ENCODE peak calls at places on chromosomes 5 and 9, in nine cellular contexts. One of them, this sample, is unnamed. For H3K36me3 and H3K27me3, the result is how much of the 10 kb centered on the place peaks cover.

GRCh38 chr9:95592931-95593330 is 76.2 kb upstream of the PTCH1 start:
- DNase-seq in stomach: no peak
- DNase-seq in GM23338: no peak
- DNase-seq in heart right ventricle: no peak
- DNase-seq in ovary: no peak
- DNase-seq in K562: no peak
- DNase-seq in iPS DF 6.9: no peak
- DNase-seq in hepatocyte: no peak
- DNase-seq in CD8-positive, alpha-beta T cell: no peak
- DNase-seq in this sample: no peak

GRCh38 chr5:34609951-34610431 is 46.1 kb upstream of the RAI14 start:
- DNase-seq in GM23338: peak
- DNase-seq in ovary: no peak
- DNase-seq in hepatocyte: no peak
- DNase-seq in heart right ventricle: no peak
- DNase-seq in CD8-positive, alpha-beta T cell: no peak
- DNase-seq in iPS DF 6.9: no peak
- DNase-seq in K562: no peak
- DNase-seq in stomach: no peak
- DNase-seq in this sample: no peak

GRCh38 chr5:26883375-26883774 is 155.0 kb downstream of the CDH9 start:
- DNase-seq in heart right ventricle: no peak
- DNase-seq in stomach: no peak
- DNase-seq in iPS DF 6.9: no peak
- DNase-seq in CD8-positive, alpha-beta T cell: no peak
- DNase-seq in GM23338: no peak
- DNase-seq in K562: no peak
- DNase-seq in hepatocyte: no peak
- DNase-seq in ovary: no peak
- DNase-seq in this sample: no peak

GRCh38 chr9:136107953-136108647 is 10.6 kb downstream of the TMEM250 start:
- DNase-seq in iPS DF 6.9: no peak
- DNase-seq in CD8-positive, alpha-beta T cell: no peak
- DNase-seq in hepatocyte: no peak
- DNase-seq in heart right ventricle: no peak
- DNase-seq in ovary: no peak
- DNase-seq in GM23338: no peak
- DNase-seq in K562: peak
- DNase-seq in stomach: no peak
- DNase-seq in this sample: peak

GRCh38 chr5:88298425-88298824 is 29.8 kb upstream of the TMEM161B start:
- DNase-seq in stomach: no peak
- DNase-seq in heart right ventricle: no peak
- DNase-seq in ovary: no peak
- DNase-seq in iPS DF 6.9: no peak
- DNase-seq in hepatocyte: no peak
- DNase-seq in K562: no peak
- DNase-seq in CD8-positive, alpha-beta T cell: no peak
- DNase-seq in GM23338: no peak
- DNase-seq in this sample: no peak

GRCh38 chr5:59238126-59238902 is 655.2 kb downstream of the PDE4D start:
- DNase-seq in heart right ventricle: no peak
- DNase-seq in hepatocyte: no peak
- DNase-seq in iPS DF 6.9: no peak
- DNase-seq in ovary: no peak
- DNase-seq in GM23338: no peak
- DNase-seq in stomach: no peak
- DNase-seq in CD8-positive, alpha-beta T cell: no peak
- DNase-seq in K562: no peak
- DNase-seq in this sample: no peak

GRCh38 chr9:122131401-122131921 is 28.1 kb downstream of the NDUFA8 start:
- DNase-seq in K562: no peak
- DNase-seq in ovary: no peak
- DNase-seq in heart right ventricle: no peak
- DNase-seq in hepatocyte: peak
- DNase-seq in stomach: no peak
- DNase-seq in GM23338: peak
- DNase-seq in CD8-positive, alpha-beta T cell: no peak
- DNase-seq in iPS DF 6.9: no peak
- DNase-seq in this sample: no peak

GRCh38 chr5:172322028-172322965 is 38.7 kb upstream of the UBTD2 start:
- DNase-seq in stomach: no peak
- DNase-seq in K562: no peak
- DNase-seq in CD8-positive, alpha-beta T cell: no peak
- DNase-seq in iPS DF 6.9: no peak
- DNase-seq in hepatocyte: no peak
- DNase-seq in GM23338: no peak
- DNase-seq in ovary: no peak
- DNase-seq in heart right ventricle: no peak
- DNase-seq in this sample: peak

GRCh38 chr5:176609724-176610429 is at the start of gene GPRIN1:
- DNase-seq in iPS DF 6.9: no peak
- DNase-seq in K562: peak
- DNase-seq in stomach: peak
- DNase-seq in heart right ventricle: peak
- DNase-seq in hepatocyte: peak
- DNase-seq in GM23338: peak
- DNase-seq in ovary: no peak
- DNase-seq in CD8-positive, alpha-beta T cell: peak
- DNase-seq in this sample: peak

GRCh38 chr5:20476016-20476415 is 488.0 kb upstream of the CDH18 start:
- DNase-seq in heart right ventricle: no peak
- DNase-seq in GM23338: no peak
- DNase-seq in CD8-positive, alpha-beta T cell: no peak
- DNase-seq in K562: no peak
- DNase-seq in iPS DF 6.9: no peak
- DNase-seq in ovary: no peak
- DNase-seq in stomach: no peak
- DNase-seq in hepatocyte: no peak
- DNase-seq in this sample: no peak

GRCh38 chr5:172283862-172284274 is 304 bp upstream of the UBTD2 start:
- DNase-seq in iPS DF 6.9: no peak
- DNase-seq in K562: peak
- DNase-seq in CD8-positive, alpha-beta T cell: peak
- DNase-seq in GM23338: peak
- DNase-seq in heart right ventricle: peak
- DNase-seq in stomach: peak
- DNase-seq in ovary: peak
- DNase-seq in hepatocyte: peak
- DNase-seq in this sample: peak

GRCh38 chr9:70385423-70385822 is 29.0 kb downstream of the KLF9 start:
- DNase-seq in stomach: no peak
- DNase-seq in GM23338: no peak
- DNase-seq in hepatocyte: no peak
- DNase-seq in K562: no peak
- DNase-seq in CD8-positive, alpha-beta T cell: no peak
- DNase-seq in heart right ventricle: no peak
- DNase-seq in iPS DF 6.9: no peak
- DNase-seq in ovary: no peak
- DNase-seq in this sample: no peak

GRCh38 chr9:111762546-111762945 is 32.2 kb downstream of the SHOC1 start:
- DNase-seq in GM23338: no peak
- DNase-seq in iPS DF 6.9: no peak
- DNase-seq in K562: no peak
- DNase-seq in CD8-positive, alpha-beta T cell: no peak
- DNase-seq in hepatocyte: no peak
- DNase-seq in ovary: no peak
- DNase-seq in heart right ventricle: no peak
- DNase-seq in stomach: no peak
- DNase-seq in this sample: no peak

GRCh38 chr9:70262948-70263347 is 4.2 kb downstream of the SMC5 start:
- DNase-seq in heart right ventricle: no peak
- DNase-seq in iPS DF 6.9: no peak
- DNase-seq in CD8-positive, alpha-beta T cell: no peak
- DNase-seq in ovary: no peak
- DNase-seq in K562: no peak
- DNase-seq in stomach: no peak
- DNase-seq in GM23338: no peak
- DNase-seq in hepatocyte: no peak
- DNase-seq in this sample: no peak

GRCh38 chr5:2482778-2483177 is 268.7 kb downstream of the IRX2 start:
- DNase-seq in iPS DF 6.9: no peak
- DNase-seq in hepatocyte: no peak
- DNase-seq in ovary: no peak
- DNase-seq in K562: no peak
- DNase-seq in CD8-positive, alpha-beta T cell: no peak
- DNase-seq in GM23338: no peak
- DNase-seq in stomach: no peak
- DNase-seq in heart right ventricle: no peak
- DNase-seq in this sample: no peak

GRCh38 chr5:36756848-36757247 is 119.7 kb upstream of the NIPBL start:
- DNase-seq in stomach: no peak
- DNase-seq in iPS DF 6.9: no peak
- DNase-seq in heart right ventricle: no peak
- DNase-seq in CD8-positive, alpha-beta T cell: no peak
- DNase-seq in ovary: no peak
- DNase-seq in K562: no peak
- DNase-seq in GM23338: no peak
- DNase-seq in hepatocyte: peak
- DNase-seq in this sample: peak
- H3K36me3 ChIP-seq in stomach: under half
- H3K36me3 ChIP-seq in iPS DF 6.9: under half
- H3K36me3 ChIP-seq in heart right ventricle: under half
- H3K36me3 ChIP-seq in CD8-positive, alpha-beta T cell: under half
- H3K36me3 ChIP-seq in ovary: under half
- H3K36me3 ChIP-seq in K562: under half
- H3K36me3 ChIP-seq in GM23338: under half
- H3K36me3 ChIP-seq in hepatocyte: under half
- H3K36me3 ChIP-seq in this sample: under half

GRCh38 chr5:93584531-93585053 is 1.6 kb downstream of the NR2F1 start:
- DNase-seq in GM23338: peak
- DNase-seq in heart right ventricle: no peak
- DNase-seq in iPS DF 6.9: no peak
- DNase-seq in ovary: peak
- DNase-seq in stomach: no peak
- DNase-seq in hepatocyte: no peak
- DNase-seq in K562: no peak
- DNase-seq in CD8-positive, alpha-beta T cell: peak
- DNase-seq in this sample: no peak

GRCh38 chr5:93583799-93584530 is 943 bp downstream of the NR2F1 start:
- DNase-seq in GM23338: peak
- DNase-seq in stomach: no peak
- DNase-seq in ovary: peak
- DNase-seq in iPS DF 6.9: no peak
- DNase-seq in hepatocyte: peak
- DNase-seq in K562: no peak
- DNase-seq in CD8-positive, alpha-beta T cell: peak
- DNase-seq in heart right ventricle: no peak
- DNase-seq in this sample: no peak

GRCh38 chr5:93583525-93583798 is 440 bp downstream of the NR2F1 start:
- DNase-seq in CD8-positive, alpha-beta T cell: no peak
- DNase-seq in iPS DF 6.9: no peak
- DNase-seq in hepatocyte: no peak
- DNase-seq in heart right ventricle: no peak
- DNase-seq in stomach: no peak
- DNase-seq in K562: no peak
- DNase-seq in ovary: no peak
- DNase-seq in GM23338: no peak
- DNase-seq in this sample: no peak

GRCh38 chr5:93585753-93586385 is 2.8 kb downstream of the NR2F1 start:
- DNase-seq in K562: no peak
- DNase-seq in hepatocyte: no peak
- DNase-seq in GM23338: peak
- DNase-seq in CD8-positive, alpha-beta T cell: no peak
- DNase-seq in heart right ventricle: no peak
- DNase-seq in stomach: no peak
- DNase-seq in ovary: no peak
- DNase-seq in iPS DF 6.9: no peak
- DNase-seq in this sample: no peak

DNA sequence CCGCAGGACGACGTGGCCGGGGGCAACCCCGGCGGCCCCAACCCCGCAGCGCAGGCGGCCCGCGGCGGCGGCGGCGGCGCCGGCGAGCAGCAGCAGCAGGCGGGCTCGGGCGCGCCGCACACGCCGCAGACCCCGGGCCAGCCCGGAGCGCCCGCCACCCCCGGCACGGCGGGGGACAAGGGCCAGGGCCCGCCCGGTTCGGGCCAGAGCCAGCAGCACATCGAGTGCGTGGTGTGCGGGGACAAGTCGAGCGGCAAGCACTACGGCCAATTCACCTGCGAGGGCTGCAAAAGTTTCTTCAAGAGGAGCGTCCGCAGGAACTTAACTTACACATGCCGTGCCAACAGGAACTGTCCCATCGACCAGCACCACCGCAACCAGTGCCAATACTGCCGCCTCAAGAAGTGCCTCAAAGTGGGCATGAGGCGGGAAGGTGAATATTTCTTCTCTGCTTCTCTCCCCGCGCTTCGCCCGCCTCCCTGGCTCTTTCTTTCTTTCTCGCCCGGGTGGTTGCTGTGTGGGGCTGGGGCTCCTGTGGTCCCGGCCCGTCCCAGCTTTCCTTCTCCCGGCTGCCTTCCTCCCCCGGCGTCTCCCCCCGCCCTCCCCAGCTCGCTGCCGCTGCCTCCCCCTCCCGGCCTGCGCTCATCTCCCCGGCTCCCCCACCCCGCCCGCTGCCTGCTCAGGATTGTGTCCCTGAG is 2.2 kb downstream of the NR2F1 start:
- DNase-seq in ovary: peak
- DNase-seq in hepatocyte: no peak
- DNase-seq in heart right ventricle: no peak
- DNase-seq in K562: no peak
- DNase-seq in iPS DF 6.9: no peak
- DNase-seq in CD8-positive, alpha-beta T cell: peak
- DNase-seq in stomach: no peak
- DNase-seq in GM23338: peak
- DNase-seq in this sample: no peak
- H3K27ac ChIP-seq in ovary: peak
- H3K27ac ChIP-seq in hepatocyte: no peak
- H3K27ac ChIP-seq in heart right ventricle: no peak
- H3K27ac ChIP-seq in K562: no peak
- H3K27ac ChIP-seq in iPS DF 6.9: no peak
- H3K27ac ChIP-seq in CD8-positive, alpha-beta T cell: no peak
- H3K27ac ChIP-seq in stomach: peak
- H3K27ac ChIP-seq in GM23338: no peak
- H3K27ac ChIP-seq in this sample: no peak

GRCh38 chr5:154475613-154476342 is 2.2 kb downstream of the HAND1 start:
- DNase-seq in GM23338: peak
- DNase-seq in ovary: no peak
- DNase-seq in CD8-positive, alpha-beta T cell: no peak
- DNase-seq in K562: no peak
- DNase-seq in stomach: no peak
- DNase-seq in iPS DF 6.9: no peak
- DNase-seq in hepatocyte: no peak
- DNase-seq in heart right ventricle: no peak
- DNase-seq in this sample: no peak
- H3K27me3 ChIP-seq in GM23338: half or more
- H3K27me3 ChIP-seq in ovary: under half
- H3K27me3 ChIP-seq in CD8-positive, alpha-beta T cell: half or more
- H3K27me3 ChIP-seq in K562: half or more
- H3K27me3 ChIP-seq in stomach: half or more
- H3K27me3 ChIP-seq in iPS DF 6.9: half or more
- H3K27me3 ChIP-seq in hepatocyte: half or more
- H3K27me3 ChIP-seq in heart right ventricle: half or more
- H3K27me3 ChIP-seq in this sample: under half

GRCh38 chr5:178872302-178872701 is 12.5 kb downstream of the ZNF354B start:
- DNase-seq in GM23338: no peak
- DNase-seq in iPS DF 6.9: no peak
- DNase-seq in hepatocyte: no peak
- DNase-seq in heart right ventricle: no peak
- DNase-seq in stomach: no peak
- DNase-seq in K562: no peak
- DNase-seq in ovary: no peak
- DNase-seq in CD8-positive, alpha-beta T cell: no peak
- DNase-seq in this sample: no peak
- H3K36me3 ChIP-seq in GM23338: under half
- H3K36me3 ChIP-seq in iPS DF 6.9: under half
- H3K36me3 ChIP-seq in hepatocyte: under half
- H3K36me3 ChIP-seq in heart right ventricle: under half
- H3K36me3 ChIP-seq in stomach: half or more
- H3K36me3 ChIP-seq in K562: half or more
- H3K36me3 ChIP-seq in ovary: under half
- H3K36me3 ChIP-seq in CD8-positive, alpha-beta T cell: under half
- H3K36me3 ChIP-seq in this sample: under half